ENCODE peak calls at places on chromosomes 12 and 14, in six cellular contexts. One of them, this sample, is unnamed.

GRCh38 chr12:14416658-14417057 is 51.2 kb downstream of the ATF7IP start:
- DNase-seq in GM13977: no peak
- DNase-seq in HepG2: peak
- DNase-seq in WTC11: no peak
- DNase-seq in keratinocyte: no peak
- DNase-seq in choroid plexus epithelial cell: peak
- DNase-seq in this sample: no peak

GRCh38 chr12:67716817-67717216 is 68.3 kb downstream of the DYRK2 start:
- DNase-seq in GM13977: no peak
- DNase-seq in HepG2: peak
- DNase-seq in WTC11: no peak
- DNase-seq in keratinocyte: no peak
- DNase-seq in choroid plexus epithelial cell: peak
- DNase-seq in this sample: no peak

GRCh38 chr14:44756577-44756976 is 205.2 kb downstream of the KLHL28 start:
- DNase-seq in GM13977: no peak
- DNase-seq in HepG2: no peak
- DNase-seq in WTC11: no peak
- DNase-seq in keratinocyte: no peak
- DNase-seq in choroid plexus epithelial cell: no peak
- DNase-seq in this sample: no peak

GRCh38 chr12:51270847-51271518 is 768 bp upstream of the SMAGP start:
- DNase-seq in GM13977: no peak
- DNase-seq in HepG2: peak
- DNase-seq in WTC11: no peak
- DNase-seq in keratinocyte: peak
- DNase-seq in choroid plexus epithelial cell: peak
- DNase-seq in this sample: no peak

GRCh38 chr12:71683633-71684032 is 2.2 kb upstream of the TMEM19 start:
- DNase-seq in GM13977: no peak
- DNase-seq in HepG2: no peak
- DNase-seq in WTC11: no peak
- DNase-seq in keratinocyte: no peak
- DNase-seq in choroid plexus epithelial cell: no peak
- DNase-seq in this sample: no peak

GRCh38 chr12:62505786-62506185 is 39.2 kb downstream of the MON2 start:
- DNase-seq in GM13977: no peak
- DNase-seq in HepG2: no peak
- DNase-seq in WTC11: no peak
- DNase-seq in keratinocyte: no peak
- DNase-seq in choroid plexus epithelial cell: no peak
- DNase-seq in this sample: no peak

GRCh38 chr14:51978566-51979398 is 10.6 kb upstream of the RTRAF start:
- DNase-seq in GM13977: peak
- DNase-seq in HepG2: peak
- DNase-seq in WTC11: peak
- DNase-seq in keratinocyte: peak
- DNase-seq in choroid plexus epithelial cell: peak
- DNase-seq in this sample: peak

GRCh38 chr12:57893460-57894353 is 47.2 kb upstream of the CTDSP2 start:
- DNase-seq in GM13977: no peak
- DNase-seq in HepG2: peak
- DNase-seq in WTC11: peak
- DNase-seq in keratinocyte: no peak
- DNase-seq in choroid plexus epithelial cell: peak
- DNase-seq in this sample: peak

GRCh38 chr12:109386079-109386473 is 38.4 kb downstream of the MYO1H start:
- DNase-seq in GM13977: no peak
- DNase-seq in HepG2: peak
- DNase-seq in WTC11: no peak
- DNase-seq in keratinocyte: no peak
- DNase-seq in choroid plexus epithelial cell: no peak
- DNase-seq in this sample: no peak

GRCh38 chr12:109383240-109383639 is 35.5 kb downstream of the MYO1H start:
- DNase-seq in GM13977: no peak
- DNase-seq in HepG2: no peak
- DNase-seq in WTC11: no peak
- DNase-seq in keratinocyte: no peak
- DNase-seq in choroid plexus epithelial cell: no peak
- DNase-seq in this sample: no peak

GRCh38 chr12:109388167-109388563 is 40.5 kb downstream of the MYO1H start:
- DNase-seq in GM13977: no peak
- DNase-seq in HepG2: no peak
- DNase-seq in WTC11: no peak
- DNase-seq in keratinocyte: no peak
- DNase-seq in choroid plexus epithelial cell: no peak
- DNase-seq in this sample: no peak

GRCh38 chr12:109387425-109388166 is 39.9 kb downstream of the MYO1H start:
- DNase-seq in GM13977: no peak
- DNase-seq in HepG2: peak
- DNase-seq in WTC11: peak
- DNase-seq in keratinocyte: no peak
- DNase-seq in choroid plexus epithelial cell: peak
- DNase-seq in this sample: no peak

DNA sequence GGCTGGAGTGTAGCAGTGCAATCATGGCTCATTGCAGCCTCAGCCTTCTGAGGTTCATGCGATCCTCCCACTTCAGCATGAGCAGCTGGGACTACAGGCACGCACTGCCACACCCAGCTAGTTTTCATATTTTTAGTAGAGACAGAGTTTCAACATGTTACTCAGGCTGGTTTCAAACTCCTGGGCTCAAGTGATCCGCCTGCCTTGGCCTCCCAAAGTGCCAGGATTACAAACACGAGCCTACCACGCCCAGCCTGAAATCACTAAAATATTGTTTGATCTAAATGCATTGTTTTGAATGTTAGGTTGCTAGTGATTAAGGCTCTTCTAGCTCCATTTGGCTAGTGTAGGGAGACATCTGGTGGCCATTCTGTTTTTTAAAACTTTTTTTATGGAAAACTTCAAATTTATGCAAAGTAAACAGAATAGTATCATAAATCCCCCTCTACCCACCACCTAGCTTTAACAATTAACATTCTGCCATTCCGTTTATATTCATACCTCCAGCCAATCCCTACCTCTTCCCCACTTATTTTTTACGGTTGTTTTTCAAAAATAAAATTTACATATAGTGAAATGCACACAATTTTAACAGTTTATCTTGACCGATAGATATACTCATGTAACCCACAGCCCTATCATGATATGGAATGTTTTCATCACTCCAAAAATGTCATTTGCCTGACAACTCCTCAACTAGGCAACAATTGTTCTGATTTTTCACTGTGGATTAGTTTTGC is 37.8 kb downstream of the MYO1H start:
- DNase-seq in GM13977: peak
- DNase-seq in HepG2: peak
- DNase-seq in WTC11: no peak
- DNase-seq in keratinocyte: peak
- DNase-seq in choroid plexus epithelial cell: peak
- DNase-seq in this sample: no peak
- TF ChIP-seq CTCF in GM13977: peak
- TF ChIP-seq CTCF in HepG2: peak
- TF ChIP-seq CTCF in WTC11: peak
- TF ChIP-seq CTCF in keratinocyte: peak
- TF ChIP-seq CTCF in choroid plexus epithelial cell: peak
- TF ChIP-seq CTCF in this sample: peak

GRCh38 chr14:66511849-66512248 is 3.9 kb downstream of the GPHN start:
- DNase-seq in GM13977: peak
- DNase-seq in HepG2: no peak
- DNase-seq in WTC11: no peak
- DNase-seq in keratinocyte: no peak
- DNase-seq in choroid plexus epithelial cell: no peak
- DNase-seq in this sample: no peak

GRCh38 chr14:66508846-66509621 is 1.1 kb downstream of the GPHN start:
- DNase-seq in GM13977: peak
- DNase-seq in HepG2: no peak
- DNase-seq in WTC11: peak
- DNase-seq in keratinocyte: no peak
- DNase-seq in choroid plexus epithelial cell: peak
- DNase-seq in this sample: no peak

GRCh38 chr14:66508547-66508845 is 549 bp downstream of the GPHN start:
- DNase-seq in GM13977: no peak
- DNase-seq in HepG2: no peak
- DNase-seq in WTC11: no peak
- DNase-seq in keratinocyte: no peak
- DNase-seq in choroid plexus epithelial cell: no peak
- DNase-seq in this sample: no peak

GRCh38 chr14:66507722-66508546 is at the start of gene GPHN:
- DNase-seq in GM13977: peak
- DNase-seq in HepG2: peak
- DNase-seq in WTC11: peak
- DNase-seq in keratinocyte: peak
- DNase-seq in choroid plexus epithelial cell: peak
- DNase-seq in this sample: peak

GRCh38 chr14:66509874-66510273 is 1.9 kb downstream of the GPHN start:
- DNase-seq in GM13977: no peak
- DNase-seq in HepG2: no peak
- DNase-seq in WTC11: no peak
- DNase-seq in keratinocyte: no peak
- DNase-seq in choroid plexus epithelial cell: peak
- DNase-seq in this sample: no peak
- TF ChIP-seq CTCF in GM13977: no peak
- TF ChIP-seq CTCF in HepG2: no peak
- TF ChIP-seq CTCF in WTC11: no peak
- TF ChIP-seq CTCF in keratinocyte: no peak
- TF ChIP-seq CTCF in choroid plexus epithelial cell: no peak
- TF ChIP-seq CTCF in this sample: no peak

GRCh38 chr14:70188608-70189540 is at the start of gene SLC8A3:
- DNase-seq in GM13977: peak
- DNase-seq in HepG2: no peak
- DNase-seq in WTC11: peak
- DNase-seq in keratinocyte: no peak
- DNase-seq in choroid plexus epithelial cell: peak
- DNase-seq in this sample: peak

GRCh38 chr14:70188292-70188607 is 501 bp downstream of the SLC8A3 start:
- DNase-seq in GM13977: no peak
- DNase-seq in HepG2: no peak
- DNase-seq in WTC11: no peak
- DNase-seq in keratinocyte: no peak
- DNase-seq in choroid plexus epithelial cell: peak
- DNase-seq in this sample: no peak

GRCh38 chr14:70189678-70190077 is 927 bp upstream of the SLC8A3 start:
- DNase-seq in GM13977: peak
- DNase-seq in HepG2: no peak
- DNase-seq in WTC11: peak
- DNase-seq in keratinocyte: no peak
- DNase-seq in choroid plexus epithelial cell: no peak
- DNase-seq in this sample: no peak

GRCh38 chr14:70183991-70184390 is 4.8 kb downstream of the SLC8A3 start:
- DNase-seq in GM13977: peak
- DNase-seq in HepG2: no peak
- DNase-seq in WTC11: no peak
- DNase-seq in keratinocyte: no peak
- DNase-seq in choroid plexus epithelial cell: no peak
- DNase-seq in this sample: no peak

DNA sequence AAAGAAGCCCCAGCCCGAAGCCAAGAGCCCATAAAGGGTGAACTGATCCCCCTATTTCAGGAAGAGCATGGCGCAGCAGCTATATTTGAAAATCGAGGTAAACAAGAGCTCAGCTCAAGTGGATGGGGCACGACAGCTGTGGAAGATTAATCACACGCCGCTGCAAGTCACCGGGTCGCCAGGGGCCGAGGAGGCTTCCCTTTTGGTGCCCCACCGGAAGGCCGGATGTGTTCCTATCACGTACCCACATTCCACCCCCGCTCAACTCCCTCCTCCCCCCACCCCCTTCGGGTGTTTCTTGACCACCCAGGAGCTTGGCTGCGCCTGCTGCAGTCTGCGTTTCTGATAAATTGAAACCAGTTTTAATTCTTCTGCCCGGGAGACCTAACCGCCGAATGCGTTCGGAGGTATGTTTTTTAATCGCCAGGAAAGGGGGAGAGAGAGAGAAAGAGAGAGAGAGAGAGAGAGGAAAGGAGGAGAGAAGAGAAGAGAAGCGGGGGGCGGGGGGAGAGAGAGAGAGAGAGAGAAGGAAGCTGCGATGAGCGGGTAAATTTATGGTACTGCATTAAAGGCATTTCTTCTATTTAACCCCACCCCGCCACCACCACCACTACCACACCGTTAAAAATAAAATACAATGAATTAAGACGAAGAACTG is 1.8 kb downstream of the SLC8A3 start:
- DNase-seq in GM13977: peak
- DNase-seq in HepG2: no peak
- DNase-seq in WTC11: peak
- DNase-seq in keratinocyte: no peak
- DNase-seq in choroid plexus epithelial cell: peak
- DNase-seq in this sample: no peak
- TF ChIP-seq CTCF in GM13977: no peak
- TF ChIP-seq CTCF in HepG2: no peak
- TF ChIP-seq CTCF in WTC11: no peak
- TF ChIP-seq CTCF in keratinocyte: no peak
- TF ChIP-seq CTCF in choroid plexus epithelial cell: no peak
- TF ChIP-seq CTCF in this sample: no peak

GRCh38 chr12:65879878-65880277 is 55.6 kb downstream of the HMGA2 start:
- DNase-seq in GM13977: no peak
- DNase-seq in HepG2: no peak
- DNase-seq in WTC11: no peak
- DNase-seq in keratinocyte: no peak
- DNase-seq in choroid plexus epithelial cell: peak
- DNase-seq in this sample: no peak
- TF ChIP-seq CTCF in GM13977: no peak
- TF ChIP-seq CTCF in HepG2: no peak
- TF ChIP-seq CTCF in WTC11: no peak
- TF ChIP-seq CTCF in keratinocyte: no peak
- TF ChIP-seq CTCF in choroid plexus epithelial cell: no peak
- TF ChIP-seq CTCF in this sample: no peak

DNA sequence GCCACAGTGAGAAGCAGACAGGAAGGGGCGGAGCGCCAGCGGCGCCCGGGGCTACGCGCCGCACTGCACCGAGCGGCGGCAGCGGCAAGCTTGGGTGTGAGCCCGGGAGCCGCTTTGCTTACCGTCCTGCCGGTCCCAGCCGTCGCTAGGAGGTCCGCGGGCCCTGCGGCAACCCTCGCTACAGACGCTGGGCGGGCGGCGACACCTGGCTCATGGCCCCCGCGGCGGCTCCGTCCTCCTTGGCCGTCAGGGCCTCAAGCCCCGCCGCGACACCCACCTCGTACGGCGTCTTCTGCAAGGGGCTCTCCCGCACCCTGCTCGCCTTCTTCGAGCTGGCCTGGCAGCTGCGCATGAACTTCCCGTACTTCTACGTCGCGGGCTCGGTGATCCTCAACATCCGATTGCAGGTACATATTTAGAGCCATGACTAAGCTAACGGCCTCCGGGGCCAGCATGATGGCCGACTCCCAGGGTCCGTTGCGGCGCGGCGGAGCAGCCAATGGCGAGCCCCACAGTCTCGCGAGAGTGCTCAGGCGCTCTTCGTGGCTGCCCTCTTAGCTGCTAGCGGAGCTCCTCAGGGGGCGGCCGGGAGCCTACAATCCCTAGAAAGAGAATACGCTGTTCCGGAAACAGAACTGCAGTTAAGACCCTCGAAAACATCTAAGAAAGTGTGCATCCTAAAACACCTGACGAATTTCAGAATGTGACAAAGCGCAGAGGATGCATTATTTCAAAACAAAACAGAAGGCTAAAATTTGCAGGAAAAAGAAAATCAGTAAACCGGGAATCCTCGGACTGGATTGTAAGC is at the start of gene SMIM10L1:
- DNase-seq in GM13977: peak
- DNase-seq in HepG2: peak
- DNase-seq in WTC11: peak
- DNase-seq in keratinocyte: peak
- DNase-seq in choroid plexus epithelial cell: peak
- DNase-seq in this sample: peak
- TF ChIP-seq CTCF in GM13977: no peak
- TF ChIP-seq CTCF in HepG2: peak
- TF ChIP-seq CTCF in WTC11: no peak
- TF ChIP-seq CTCF in keratinocyte: no peak
- TF ChIP-seq CTCF in choroid plexus epithelial cell: no peak
- TF ChIP-seq CTCF in this sample: no peak

GRCh38 chr12:122867701-122868461 is 28.0 kb downstream of the VPS37B start:
- DNase-seq in GM13977: no peak
- DNase-seq in HepG2: peak
- DNase-seq in WTC11: peak
- DNase-seq in keratinocyte: peak
- DNase-seq in choroid plexus epithelial cell: no peak
- DNase-seq in this sample: peak
- TF ChIP-seq CTCF in GM13977: peak
- TF ChIP-seq CTCF in HepG2: peak
- TF ChIP-seq CTCF in WTC11: no peak
- TF ChIP-seq CTCF in keratinocyte: peak
- TF ChIP-seq CTCF in choroid plexus epithelial cell: peak
- TF ChIP-seq CTCF in this sample: peak